ENCODE peak calls at places on chromosomes 4 and X, in ten cellular contexts. A is DMS79 treated with DMSO at 0.1 percent for 48 hours; Z is C1 segment of cervical spinal cord; C is heart left ventricle; M is suprapubic skin; H is CD8-positive, alpha-beta memory T cell; K is activated CD8-positive, alpha-beta memory T cell treated with anti-CD3 and anti-CD28 coated beads for 4 hours; W is astrocyte; E is anterior cingulate cortex; D is upper lobe of right lung. I is an unnamed sample.

GRCh38 chrX:9865804-9866471 is 79.7 kb downstream of the SHROOM2 start:
- DNase-seq in H (no peak), A (no peak), M (no peak), D (no peak), C (no peak), W (peak), E (no peak), Z (no peak), K (no peak), I (no peak)

GRCh38 chrX:119482497-119483480 is 14.5 kb downstream of the SLC25A5 start:
- DNase-seq in K (peak), A (peak), Z (no peak), M (no peak), C (peak), W (peak), D (peak), E (peak), H (peak), I (peak)

GRCh38 chr4:139018971-139019758 is 3.6 kb downstream of the NOCT start:
- DNase-seq in W (peak), D (no peak), Z (no peak), H (no peak), K (no peak), A (no peak), M (no peak), E (no peak), C (no peak), I (no peak)

GRCh38 chr4:150098214-150098613 is 20.0 kb downstream of the DCLK2 start:
- DNase-seq in A (no peak), K (no peak), E (no peak), W (peak), C (no peak), D (no peak), Z (no peak), H (no peak), M (no peak), I (no peak)

GRCh38 chr4:100117749-100118148 is 72.5 kb downstream of the DDIT4L start:
- DNase-seq in C (no peak), H (no peak), D (no peak), K (no peak), Z (no peak), A (no peak), W (no peak), E (no peak), M (no peak), I (no peak)

GRCh38 chrX:129145382-129145781 is 377.9 kb downstream of the SMARCA1 start:
- DNase-seq in A (no peak), K (no peak), E (no peak), M (no peak), Z (no peak), C (no peak), H (no peak), W (no peak), D (no peak), I (no peak)

GRCh38 chr4:78650106-78651021 is 98.8 kb downstream of the ANXA3 start:
- DNase-seq in C (no peak), A (no peak), H (no peak), D (no peak), Z (no peak), M (no peak), W (peak), K (no peak), E (no peak), I (no peak)

GRCh38 chr4:110193822-110194761 is 4.3 kb downstream of the ELOVL6 start:
- DNase-seq in Z (peak), E (peak), H (peak), D (peak), A (no peak), C (peak), M (peak), W (peak), K (peak), I (peak)

GRCh38 chr4:1198070-1198844 is 25.9 kb upstream of the SPON2 start:
- DNase-seq in K (no peak), H (no peak), D (no peak), C (peak), A (no peak), Z (no peak), M (no peak), W (peak), E (no peak), I (no peak)